ENCODE peak calls at places on chromosomes 13 and 19, in ten cellular contexts. Y, I, T, M, H, L, S, O, Z and U are unnamed samples.
A peak's percentile ranks its signal among the peaks of the same experiment; 100 is the strongest.

GRCh38 chr13:24506698-24507335 is 5.8 kb downstream of the PARP4 start:
- DNase-seq in Y (no peak), I (no peak), T (no peak), M (no peak), H (no peak), L (no peak), S (no peak), O (no peak), Z (no peak), U (no peak)

GRCh38 chr13:51303063-51303552 is 36.4 kb upstream of the SERPINE3 start:
- DNase-seq in Y (no peak), I (no peak), T (no peak), M (no peak), H (no peak), L (no peak), S (no peak), O (no peak), Z (no peak), U (no peak)

GRCh38 chr19:13748169-13748884 is 16.0 kb upstream of the MRI1 start:
- DNase-seq in Y (no peak), I (no peak), T (no peak), M (no peak), H (no peak), L (peak; percentile 63), S (no peak), O (no peak), Z (no peak), U (peak; percentile 36)

GRCh38 chr13:33348366-33348765 is 62.8 kb upstream of the STARD13 start:
- DNase-seq in Y (no peak), I (no peak), T (peak; percentile 57), M (no peak), H (no peak), L (peak; percentile 77), S (no peak), O (no peak), Z (no peak), U (peak; percentile 85)

GRCh38 chr19:29665826-29666633 is 769 bp downstream of the PLEKHF1 start:
- DNase-seq in Y (no peak), I (peak; percentile 63), T (no peak), M (peak; percentile 93), H (peak; percentile 73), L (peak; percentile 66), S (no peak), O (peak; percentile 67), Z (no peak), U (peak; percentile 69)

GRCh38 chr19:5038631-5039271 is 69.8 kb downstream of the KDM4B start:
- DNase-seq in Y (no peak), I (no peak), T (no peak), M (no peak), H (no peak), L (no peak), S (no peak), O (no peak), Z (no peak), U (peak; percentile 40)

GRCh38 chr19:42965204-42965603 is 28.2 kb upstream of the PSG7 start:
- DNase-seq in Y (no peak), I (no peak), T (no peak), M (no peak), H (no peak), L (peak; percentile 84), S (no peak), O (no peak), Z (no peak), U (peak; percentile 69)

GRCh38 chr13:76690611-76691010 is 195.6 kb downstream of the KCTD12 start:
- DNase-seq in Y (no peak), I (no peak), T (no peak), M (no peak), H (no peak), L (no peak), S (no peak), O (no peak), Z (no peak), U (no peak)

GRCh38 chr19:7874080-7874856 is at the start of gene PRR36:
- DNase-seq in Y (no peak), I (no peak), T (no peak), M (no peak), H (no peak), L (no peak), S (no peak), O (peak; percentile 89), Z (no peak), U (no peak)

GRCh38 chr13:57631607-57632275 is at the start of gene PCDH17:
- DNase-seq in Y (no peak), I (peak; percentile 69), T (no peak), M (peak; percentile 70), H (no peak), L (peak; percentile 74), S (no peak), O (peak; percentile 58), Z (no peak), U (peak; percentile 4)

GRCh38 chr13:40336228-40337221 is 329.9 kb downstream of the FOXO1 start:
- DNase-seq in Y (no peak), I (no peak), T (no peak), M (no peak), H (no peak), L (no peak), S (no peak), O (no peak), Z (no peak), U (no peak)

GRCh38 chr13:60765700-60766411 is 368.8 kb downstream of the TDRD3 start:
- DNase-seq in Y (no peak), I (no peak), T (peak; percentile 42), M (no peak), H (no peak), L (peak; percentile 85), S (no peak), O (no peak), Z (no peak), U (no peak)

GRCh38 chr19:12550951-12551832 is at the start of gene ZNF564:
- DNase-seq in Y (peak; percentile 90), I (peak; percentile 98), T (peak; percentile 94), M (peak; percentile 98), H (peak; percentile 96), L (peak; percentile 99), S (peak; percentile 96), O (peak; percentile 95), Z (peak; percentile 98), U (peak; percentile 97)

DNA sequence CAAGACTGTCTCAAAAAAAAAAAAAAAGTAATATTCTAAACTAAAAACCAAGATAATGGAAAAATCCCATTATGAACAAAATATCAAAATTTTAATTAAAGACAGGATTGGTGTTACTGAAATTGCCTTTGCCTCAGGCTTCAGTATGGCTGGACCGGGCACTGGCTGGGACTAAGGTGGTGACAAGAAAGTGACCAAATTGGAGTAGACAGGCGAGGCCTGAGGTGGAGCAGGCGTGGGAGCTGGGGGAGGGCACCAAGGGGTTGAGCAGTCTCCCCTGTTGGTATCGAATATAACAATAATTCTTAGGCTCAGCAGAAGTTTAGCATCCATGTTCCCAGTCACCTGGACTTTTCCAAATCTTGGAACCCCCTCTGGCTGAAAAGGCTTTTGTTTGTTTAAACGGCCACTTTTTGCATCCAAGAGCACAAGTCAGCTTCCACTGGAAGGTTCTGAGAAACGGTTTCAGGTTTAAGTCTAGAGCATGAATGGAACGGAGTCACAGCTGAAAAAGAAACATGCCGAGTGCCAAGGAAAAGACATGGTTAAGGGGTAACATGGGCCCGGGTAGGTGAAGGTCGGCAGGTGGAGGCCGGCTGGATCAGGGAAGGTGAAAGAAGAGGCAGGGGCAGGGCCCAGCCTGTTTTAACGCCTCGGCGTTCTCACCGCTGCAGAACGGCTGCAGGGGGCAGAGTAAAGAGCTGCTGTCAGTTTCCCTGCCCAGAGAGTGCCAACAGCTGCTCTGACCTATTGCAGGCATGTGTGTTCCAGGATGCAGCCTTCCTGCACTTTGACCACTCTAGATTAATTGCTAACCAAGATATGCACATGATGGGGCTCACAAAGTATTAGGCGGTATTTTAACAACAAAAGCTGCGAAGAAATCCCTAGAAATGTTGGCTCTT is 104.4 kb downstream of the TM9SF2 start:
- DNase-seq in Y (no peak), I (peak; percentile 35), T (no peak), M (peak; percentile 80), H (peak; percentile 80), L (peak; percentile 13), S (no peak), O (peak; percentile 72), Z (peak; percentile 27), U (peak; percentile 22)
- TF ChIP-seq CTCF in Y (peak; percentile 28), I (no peak), T (no peak), M (peak; percentile 11), H (peak; percentile 16), L (peak; percentile 12), S (no peak), O (peak; percentile 33), Z (no peak), U (peak; percentile 37)

GRCh38 chr13:43134896-43135295 is 111.5 kb downstream of the DNAJC15 start:
- DNase-seq in Y (no peak), I (no peak), T (no peak), M (no peak), H (no peak), L (no peak), S (no peak), O (no peak), Z (no peak), U (no peak)
- H3K4me3 ChIP-seq in Y (no peak overlapping the region), I (no peak overlapping the region), T (no peak overlapping the region), M (no peak overlapping the region), H (no peak overlapping the region), L (no peak overlapping the region), S (no peak overlapping the region), O (no peak overlapping the region), Z (no peak overlapping the region), U (no peak overlapping the region)

GRCh38 chr19:38774181-38774950 is 1.0 kb upstream of the LGALS7 start:
- DNase-seq in Y (no peak), I (no peak), T (no peak), M (no peak), H (no peak), L (no peak), S (no peak), O (no peak), Z (no peak), U (no peak)

GRCh38 chr19:38766276-38767047 is 6.9 kb downstream of the LGALS7 start:
- DNase-seq in Y (no peak), I (no peak), T (no peak), M (no peak), H (no peak), L (no peak), S (no peak), O (no peak), Z (no peak), U (no peak)

GRCh38 chr19:38773469-38774177 is at the start of gene LGALS7:
- DNase-seq in Y (no peak), I (no peak), T (no peak), M (no peak), H (no peak), L (no peak), S (no peak), O (no peak), Z (no peak), U (no peak)

GRCh38 chr19:38765214-38765613 is 8.1 kb downstream of the LGALS7 start:
- DNase-seq in Y (no peak), I (no peak), T (no peak), M (no peak), H (no peak), L (no peak), S (no peak), O (no peak), Z (no peak), U (no peak)

GRCh38 chr19:38769635-38770211 is 3.6 kb downstream of the LGALS7 start:
- DNase-seq in Y (peak; percentile 65), I (peak; percentile 90), T (peak; percentile 8), M (peak; percentile 89), H (peak; percentile 96), L (peak; percentile 53), S (peak; percentile 76), O (peak; percentile 94), Z (peak; percentile 92), U (peak; percentile 69)
- TF ChIP-seq CTCF in Y (peak; percentile 88), I (peak; percentile 93), T (peak; percentile 68), M (peak; percentile 78), H (peak; percentile 97), L (peak; percentile 55), S (peak; percentile 99), O (peak; percentile 85), Z (no peak), U (peak; percentile 54)

GRCh38 chr19:55550321-55550650 is 4.9 kb upstream of the SBK3 start:
- DNase-seq in Y (no peak), I (no peak), T (no peak), M (no peak), H (no peak), L (peak; percentile 65), S (no peak), O (no peak), Z (no peak), U (no peak)
- H3K4me3 ChIP-seq in Y (no peak overlapping the region), I (peak overlapping the region; percentile 37), T (no peak overlapping the region), M (no peak overlapping the region), H (no peak overlapping the region), L (no peak overlapping the region), S (no peak overlapping the region), O (no peak overlapping the region), Z (no peak overlapping the region), U (no peak overlapping the region)